ENCODE peak calls at places on chromosome 16, in four cellular contexts. J, K, E and N are unnamed samples.

GRCh38 chr16:78102865-78103264 is 3.4 kb downstream of the WWOX start:
- DNase-seq in K (no peak), J (no peak), E (no peak), N (no peak)

GRCh38 chr16:29819506-29819905 is 756 bp upstream of the MVP start:
- DNase-seq in E (peak; percentile 70), K (no peak), J (no peak), N (no peak)

GRCh38 chr16:66416136-66416535 is 11.0 kb upstream of the BEAN1 start:
- DNase-seq in K (no peak), J (no peak), E (peak; percentile 3), N (no peak)

GRCh38 chr16:22402191-22402590 is 27.8 kb upstream of the CDR2 start:
- DNase-seq in E (no peak), K (no peak), J (no peak), N (no peak)

GRCh38 chr16:88773812-88774291 is 11.2 kb downstream of the PIEZO1 start:
- DNase-seq in K (no peak), E (peak; percentile 63), J (peak; percentile 52), N (peak; percentile 70)

GRCh38 chr16:71479420-71479819 is 9.7 kb downstream of the ZNF19 start:
- DNase-seq in K (no peak), E (no peak), J (peak; percentile 33), N (no peak)

GRCh38 chr16:77937473-77938195 is 84.7 kb upstream of the CLEC3A start:
- DNase-seq in E (no peak), J (no peak), K (no peak), N (peak; percentile 50)

GRCh38 chr16:69804283-69804682 is 42.2 kb downstream of the WWP2 start:
- DNase-seq in J (no peak), K (no peak), E (no peak), N (no peak)

GRCh38 chr16:56252835-56253234 is 61.5 kb downstream of the GNAO1 start:
- DNase-seq in K (no peak), J (peak; percentile 77), E (no peak), N (no peak)

GRCh38 chr16:7218936-7219335 is 113.7 kb upstream of the RBFOX1 start:
- DNase-seq in E (no peak), J (no peak), K (no peak), N (no peak)

GRCh38 chr16:81625544-81626152 is 153.4 kb upstream of the PLCG2 start:
- DNase-seq in K (no peak), J (no peak), E (peak; percentile 38), N (peak; percentile 83)

GRCh38 chr16:51156836-51157235 is 5.8 kb upstream of the SALL1 start:
- DNase-seq in E (no peak), J (no peak), K (no peak), N (no peak)

GRCh38 chr16:27365142-27366089 is 36.6 kb upstream of the IL21R start:
- DNase-seq in E (no peak), K (no peak), J (no peak), N (no peak)

GRCh38 chr16:27462846-27463682 is 61.1 kb downstream of the IL21R start:
- DNase-seq in K (no peak), E (no peak), J (no peak), N (peak; percentile 71)

GRCh38 chr16:1757714-1758461 is 13.5 kb downstream of the NME3 start:
- DNase-seq in K (no peak), E (peak; percentile 73), J (no peak), N (no peak)

GRCh38 chr16:81814751-81815428 is 35.8 kb downstream of the PLCG2 start:
- DNase-seq in J (no peak), E (no peak), K (no peak), N (no peak)

GRCh38 chr16:1546430-1546829 is 13.0 kb downstream of the TMEM204 start:
- DNase-seq in E (no peak), J (peak; percentile 9), K (no peak), N (no peak)

GRCh38 chr16:35370617-35371016 is 1911.2 kb downstream of the TP53TG3F start:
- DNase-seq in J (no peak), K (no peak), E (no peak), N (no peak)

GRCh38 chr16:35363510-35363909 is 1904.1 kb downstream of the TP53TG3F start:
- DNase-seq in K (no peak), E (no peak), J (no peak), N (no peak)

GRCh38 chr16:35364263-35364662 is 1904.9 kb downstream of the TP53TG3F start:
- DNase-seq in E (no peak), K (no peak), J (no peak), N (no peak)

GRCh38 chr16:35365675-35366074 is 1906.3 kb downstream of the TP53TG3F start:
- DNase-seq in J (no peak), K (no peak), E (no peak), N (no peak)
- H3K9me3 ChIP-seq in J (peaks cover 25% of the 10 kb centered on the region), K (no peaks in the 10 kb centered on the region), E (no peaks in the 10 kb centered on the region), N (peaks cover 5% of the 10 kb centered on the region)

DNA sequence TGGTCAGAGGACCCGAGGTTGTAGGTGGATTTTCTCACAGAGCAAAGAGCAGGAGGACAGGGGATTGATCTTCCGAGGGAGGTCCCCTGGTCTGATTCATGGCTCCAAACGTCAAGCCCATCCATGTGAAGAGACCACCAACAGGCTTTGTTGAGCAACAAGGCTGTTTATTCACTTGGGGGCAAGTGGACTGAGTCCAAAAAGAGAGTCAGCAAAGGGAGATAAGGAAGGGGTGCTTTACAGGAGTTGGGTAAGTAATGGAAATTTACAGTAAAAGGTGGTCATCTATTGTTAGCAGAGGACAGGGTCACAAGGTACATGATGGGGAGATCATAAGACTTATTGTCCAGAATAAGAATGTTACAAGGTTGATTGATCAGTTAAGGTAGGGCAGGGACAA is 2285.8 kb downstream of the TP53TG3F start:
- DNase-seq in E (no peak), K (no peak), J (no peak), N (no peak)
- H3K9me3 ChIP-seq in E (no peaks in the 10 kb centered on the region), K (no peaks in the 10 kb centered on the region), J (no peaks in the 10 kb centered on the region), N (peaks cover 2% of the 10 kb centered on the region)

DNA sequence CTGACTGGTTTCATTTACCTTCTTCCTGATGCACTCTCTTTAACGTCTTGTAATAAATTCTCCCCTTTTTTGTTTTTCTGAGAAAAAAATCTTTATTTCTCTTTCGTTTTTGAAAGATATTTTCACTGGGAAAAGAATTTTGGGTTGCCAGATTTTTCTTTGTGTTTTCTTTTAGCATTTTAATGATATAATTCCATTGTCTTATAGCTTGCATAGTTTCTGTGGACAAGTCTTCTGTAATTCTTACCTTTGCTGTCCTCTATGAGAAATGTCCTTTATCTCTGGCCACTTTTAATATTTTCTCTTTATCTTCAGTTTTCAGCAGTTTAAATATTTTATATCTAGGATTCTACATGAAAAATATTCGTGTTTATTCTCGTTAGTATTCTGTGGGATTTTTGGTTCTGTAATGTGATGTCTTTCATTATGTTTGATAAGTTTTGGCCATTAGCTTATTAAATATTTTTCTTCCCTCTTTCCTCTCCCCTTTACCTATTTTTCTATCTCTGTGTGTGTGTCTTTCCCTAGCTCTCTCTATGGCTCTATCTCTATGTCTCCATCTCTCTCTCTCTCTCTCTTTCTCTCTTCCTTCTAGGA is 236.5 kb downstream of the C16orf95 start:
- DNase-seq in J (no peak), E (no peak), K (no peak), N (no peak)
- H3K9me3 ChIP-seq in J (no peaks in the 10 kb centered on the region), E (no peaks in the 10 kb centered on the region), K (no peaks in the 10 kb centered on the region), N (peaks cover 7% of the 10 kb centered on the region)

GRCh38 chr16:35714665-35715064 is 2255.3 kb downstream of the TP53TG3F start:
- DNase-seq in E (no peak), K (no peak), J (no peak), N (no peak)

GRCh38 chr16:35706901-35707300 is 2247.5 kb downstream of the TP53TG3F start:
- DNase-seq in K (no peak), J (no peak), E (no peak), N (no peak)

GRCh38 chr16:35711435-35711834 is 2252.0 kb downstream of the TP53TG3F start:
- DNase-seq in J (no peak), K (no peak), E (no peak), N (no peak)

GRCh38 chr16:35713762-35714650 is 2254.6 kb downstream of the TP53TG3F start:
- DNase-seq in J (no peak), K (no peak), E (no peak), N (no peak)

GRCh38 chr16:35711958-35712357 is 2252.5 kb downstream of the TP53TG3F start:
- DNase-seq in K (no peak), J (no peak), E (no peak), N (no peak)
- H3K9me3 ChIP-seq in K (no peaks in the 10 kb centered on the region), J (no peaks in the 10 kb centered on the region), E (no peaks in the 10 kb centered on the region), N (peaks cover 2% of the 10 kb centered on the region)

GRCh38 chr16:10408824-10409381 is 23.0 kb downstream of the ATF7IP2 start:
- DNase-seq in E (no peak), J (no peak), K (no peak), N (no peak)
- H3K9me3 ChIP-seq in E (no peaks in the 10 kb centered on the region), J (no peaks in the 10 kb centered on the region), K (no peaks in the 10 kb centered on the region), N (peaks cover 7% of the 10 kb centered on the region)

GRCh38 chr16:89994389-89994720 is 24.9 kb downstream of the DBNDD1 start:
- DNase-seq in K (no peak), J (no peak), E (no peak), N (no peak)

GRCh38 chr16:89993377-89993776 is 25.9 kb downstream of the DBNDD1 start:
- DNase-seq in K (no peak), E (no peak), J (no peak), N (no peak)

GRCh38 chr16:89999831-90000574 is 19.3 kb downstream of the DBNDD1 start:
- DNase-seq in K (no peak), E (no peak), J (no peak), N (no peak)

GRCh38 chr16:89993971-89994370 is 25.3 kb downstream of the DBNDD1 start:
- DNase-seq in J (no peak), E (no peak), K (no peak), N (no peak)

GRCh38 chr16:89996178-89996489 is 23.1 kb downstream of the DBNDD1 start:
- DNase-seq in K (no peak), J (no peak), E (no peak), N (no peak)
- H3K9me3 ChIP-seq in K (no peaks in the 10 kb centered on the region), J (peaks cover 6% of the 10 kb centered on the region), E (no peaks in the 10 kb centered on the region), N (no peaks in the 10 kb centered on the region)

DNA sequence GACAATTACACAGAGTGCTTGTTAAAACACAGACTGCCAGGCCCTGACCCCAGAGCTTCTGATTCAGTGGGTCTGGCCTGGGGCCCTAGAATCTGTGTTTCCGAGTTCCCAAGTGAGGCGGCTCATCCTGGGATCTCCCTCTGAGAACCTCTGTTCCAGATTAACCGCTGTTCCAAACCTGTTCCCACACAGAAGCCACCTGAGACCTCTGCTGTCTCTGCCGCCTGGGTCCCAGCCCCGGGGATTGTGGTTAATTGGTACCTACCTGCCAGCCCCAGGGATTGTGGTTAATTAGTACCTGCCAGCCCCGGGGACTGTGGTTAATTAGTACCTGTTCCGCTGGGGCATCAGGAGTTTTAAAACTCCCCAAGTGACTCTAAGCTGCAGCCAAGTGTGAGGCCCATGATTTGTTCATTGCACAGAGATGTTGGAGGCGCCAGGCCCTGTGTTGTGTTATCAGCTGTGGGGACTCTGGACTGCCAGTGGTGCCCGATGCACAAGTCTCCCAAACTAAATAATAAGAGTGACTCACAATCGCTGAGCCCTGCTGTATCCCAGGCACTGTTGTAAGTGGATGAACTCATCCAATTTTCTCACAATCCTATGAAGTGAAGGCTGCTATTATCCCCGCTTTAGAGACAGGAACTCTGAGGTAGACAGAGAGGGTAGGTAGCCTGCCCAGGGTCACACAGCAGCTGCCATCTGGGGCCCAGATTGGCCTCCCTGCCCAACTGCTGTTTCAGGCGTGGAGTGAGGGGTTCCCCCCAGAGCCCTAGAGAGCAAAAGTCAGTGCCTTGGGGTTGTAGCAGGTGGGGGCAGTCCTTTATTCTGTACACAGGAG is 219.7 kb downstream of the IRF8 start:
- DNase-seq in E (no peak), J (no peak), K (no peak), N (no peak)
- H3K9me3 ChIP-seq in E (no peaks in the 10 kb centered on the region), J (no peaks in the 10 kb centered on the region), K (no peaks in the 10 kb centered on the region), N (no peaks in the 10 kb centered on the region)